ENCODE peak calls at places on chromosomes 12 and 14, in five cellular contexts. One of them, this sample, is unnamed.

GRCh38 chr14:34981743-34982420 is 910 bp upstream of the SRP54 start:
- DNase-seq in mesenteric fat pad: no peak
- DNase-seq in GM03348: peak
- DNase-seq in Peyer's patch: peak
- DNase-seq in AML-193: no peak
- DNase-seq in this sample: no peak

GRCh38 chr14:91398707-91399106 is 18.9 kb downstream of the CCDC88C start:
- DNase-seq in mesenteric fat pad: no peak
- DNase-seq in GM03348: no peak
- DNase-seq in Peyer's patch: no peak
- DNase-seq in AML-193: no peak
- DNase-seq in this sample: no peak

GRCh38 chr12:14936224-14936861 is 2.0 kb downstream of the ERP27 start:
- DNase-seq in mesenteric fat pad: no peak
- DNase-seq in GM03348: no peak
- DNase-seq in Peyer's patch: no peak
- DNase-seq in AML-193: no peak
- DNase-seq in this sample: no peak

GRCh38 chr12:113196996-113197395 is 11.5 kb downstream of the RITA1 start:
- DNase-seq in mesenteric fat pad: no peak
- DNase-seq in GM03348: peak
- DNase-seq in Peyer's patch: peak
- DNase-seq in AML-193: peak
- DNase-seq in this sample: peak

GRCh38 chr12:107731376-107731775 is 29.6 kb downstream of the PRDM4 start:
- DNase-seq in mesenteric fat pad: no peak
- DNase-seq in GM03348: no peak
- DNase-seq in Peyer's patch: peak
- DNase-seq in AML-193: no peak
- DNase-seq in this sample: no peak

GRCh38 chr14:59969319-59969718 is 49.4 kb downstream of the LRRC9 start:
- DNase-seq in mesenteric fat pad: no peak
- DNase-seq in GM03348: no peak
- DNase-seq in Peyer's patch: no peak
- DNase-seq in AML-193: no peak
- DNase-seq in this sample: no peak

GRCh38 chr12:16165506-16165905 is 112.0 kb downstream of the SLC15A5 start:
- DNase-seq in mesenteric fat pad: no peak
- DNase-seq in GM03348: peak
- DNase-seq in Peyer's patch: peak
- DNase-seq in AML-193: peak
- DNase-seq in this sample: peak

GRCh38 chr12:95646781-95647184 is 95.5 kb upstream of the USP44 start:
- DNase-seq in mesenteric fat pad: no peak
- DNase-seq in GM03348: peak
- DNase-seq in Peyer's patch: no peak
- DNase-seq in AML-193: no peak
- DNase-seq in this sample: peak

GRCh38 chr14:68523994-68524725 is 268.7 kb downstream of the ZFP36L1 start:
- DNase-seq in mesenteric fat pad: no peak
- DNase-seq in GM03348: peak
- DNase-seq in Peyer's patch: no peak
- DNase-seq in AML-193: no peak
- DNase-seq in this sample: no peak

GRCh38 chr14:90805662-90806548 is 10.3 kb downstream of the TTC7B start:
- DNase-seq in mesenteric fat pad: no peak
- DNase-seq in GM03348: peak
- DNase-seq in Peyer's patch: no peak
- DNase-seq in AML-193: no peak
- DNase-seq in this sample: no peak

GRCh38 chr12:80681-81190 is 14.2 kb downstream of the IQSEC3 start:
- DNase-seq in mesenteric fat pad: no peak
- DNase-seq in GM03348: no peak
- DNase-seq in Peyer's patch: no peak
- DNase-seq in AML-193: no peak
- DNase-seq in this sample: no peak

GRCh38 chr14:103284574-103285467 is 49.2 kb upstream of the EIF5 start:
- DNase-seq in mesenteric fat pad: no peak
- DNase-seq in GM03348: no peak
- DNase-seq in Peyer's patch: no peak
- DNase-seq in AML-193: no peak
- DNase-seq in this sample: no peak

GRCh38 chr12:54329756-54330155 is 4.8 kb downstream of the COPZ1 start:
- DNase-seq in mesenteric fat pad: no peak
- DNase-seq in GM03348: peak
- DNase-seq in Peyer's patch: no peak
- DNase-seq in AML-193: no peak
- DNase-seq in this sample: no peak

GRCh38 chr14:55107766-55108554 is 21.1 kb upstream of the LGALS3 start:
- DNase-seq in mesenteric fat pad: peak
- DNase-seq in GM03348: peak
- DNase-seq in Peyer's patch: peak
- DNase-seq in AML-193: peak
- DNase-seq in this sample: peak

GRCh38 chr12:1797991-1798733 is 22.2 kb upstream of the LRTM2 start:
- DNase-seq in mesenteric fat pad: peak
- DNase-seq in GM03348: no peak
- DNase-seq in Peyer's patch: peak
- DNase-seq in AML-193: no peak
- DNase-seq in this sample: no peak

GRCh38 chr14:55245657-55246268 is 25.5 kb upstream of the FBXO34 start:
- DNase-seq in mesenteric fat pad: no peak
- DNase-seq in GM03348: peak
- DNase-seq in Peyer's patch: peak
- DNase-seq in AML-193: peak
- DNase-seq in this sample: peak

GRCh38 chr14:49303952-49304516 is 282.1 kb downstream of the RPS29 start:
- DNase-seq in mesenteric fat pad: no peak
- DNase-seq in GM03348: peak
- DNase-seq in Peyer's patch: no peak
- DNase-seq in AML-193: no peak
- DNase-seq in this sample: no peak

GRCh38 chr14:68191567-68192321 is 372.2 kb downstream of the RAD51B start:
- DNase-seq in mesenteric fat pad: no peak
- DNase-seq in GM03348: no peak
- DNase-seq in Peyer's patch: no peak
- DNase-seq in AML-193: no peak
- DNase-seq in this sample: no peak

GRCh38 chr12:121893901-121894540 is 5.4 kb downstream of the PSMD9 start:
- DNase-seq in mesenteric fat pad: no peak
- DNase-seq in GM03348: peak
- DNase-seq in Peyer's patch: no peak
- DNase-seq in AML-193: no peak
- DNase-seq in this sample: peak

GRCh38 chr12:94979941-94980340 is 23.6 kb downstream of the NDUFA12 start:
- DNase-seq in mesenteric fat pad: no peak
- DNase-seq in GM03348: no peak
- DNase-seq in Peyer's patch: no peak
- DNase-seq in AML-193: no peak
- DNase-seq in this sample: no peak

GRCh38 chr12:2411586-2412304 is 359.0 kb downstream of the CACNA1C start:
- DNase-seq in mesenteric fat pad: peak
- DNase-seq in GM03348: no peak
- DNase-seq in Peyer's patch: no peak
- DNase-seq in AML-193: no peak
- DNase-seq in this sample: no peak

GRCh38 chr12:87020071-87020470 is 763.9 kb upstream of the MGAT4C start:
- DNase-seq in mesenteric fat pad: no peak
- DNase-seq in GM03348: no peak
- DNase-seq in Peyer's patch: no peak
- DNase-seq in AML-193: no peak
- DNase-seq in this sample: peak

This sample was measured in stromal cell of bone marrow.